ENCODE peak calls at places on chromosomes 11 and 22, in seven cellular contexts. L is GM06990, N is adrenal gland, G is tibial nerve, P is PC-3, U is mammary epithelial cell, T is IMR-90. R is an unnamed sample.
A peak's percentile ranks its signal among the peaks of the same experiment; 100 is the strongest.

GRCh38 chr11:34565417-34566208 is 52.0 kb upstream of the ELF5 start:
- DNase-seq in L (no peak), N (no peak), G (no peak), P (peak; percentile 12), U (no peak), T (no peak), R (peak; percentile 16)

GRCh38 chr22:19663286-19663815 is 51.0 kb upstream of the SEPTIN5 start:
- DNase-seq in L (no peak), N (peak; percentile 72), G (no peak), P (peak; percentile 30), U (peak; percentile 65), T (peak; percentile 76), R (peak; percentile 46)

GRCh38 chr11:75285776-75286360 is 45.3 kb downstream of the TPBGL start:
- DNase-seq in L (no peak), N (no peak), G (no peak), P (no peak), U (no peak), T (no peak), R (no peak)

GRCh38 chr11:81207421-81208054 is 1526.1 kb downstream of the FAM181B start:
- DNase-seq in L (no peak), N (no peak), G (no peak), P (no peak), U (no peak), T (no peak), R (no peak)

GRCh38 chr11:75986966-75987365 is 172.0 kb downstream of the UVRAG start:
- DNase-seq in L (no peak), N (no peak), G (no peak), P (no peak), U (no peak), T (no peak), R (no peak)

GRCh38 chr11:74397531-74398243 is 546 bp downstream of the PGM2L1 start:
- DNase-seq in L (peak; percentile 42), N (no peak), G (no peak), P (peak; percentile 77), U (peak; percentile 75), T (peak; percentile 30), R (peak; percentile 66)

GRCh38 chr11:48087422-48087821 is 107.1 kb downstream of the PTPRJ start:
- DNase-seq in L (no peak), N (no peak), G (no peak), P (no peak), U (no peak), T (no peak), R (no peak)

GRCh38 chr22:45987462-45987861 is 10.5 kb upstream of the WNT7B start:
- DNase-seq in L (no peak), N (no peak), G (no peak), P (no peak), U (no peak), T (no peak), R (no peak)

GRCh38 chr11:129323896-129324522 is 51.6 kb upstream of the BARX2 start:
- DNase-seq in L (no peak), N (peak; percentile 25), G (peak; percentile 17), P (no peak), U (no peak), T (peak; percentile 28), R (no peak)

GRCh38 chr22:17172172-17172833 is 13.2 kb upstream of the HDHD5 start:
- DNase-seq in L (no peak), N (peak; percentile 51), G (no peak), P (no peak), U (peak; percentile 11), T (no peak), R (peak; percentile 3)

GRCh38 chr11:44313701-44314489 is 4.0 kb upstream of the ALX4 start:
- DNase-seq in L (no peak), N (no peak), G (no peak), P (no peak), U (peak; percentile 13), T (no peak), R (no peak)

GRCh38 chr11:44314733-44315132 is 4.8 kb upstream of the ALX4 start:
- DNase-seq in L (no peak), N (no peak), G (no peak), P (no peak), U (no peak), T (no peak), R (no peak)

GRCh38 chr11:44318369-44318768 is 8.4 kb upstream of the ALX4 start:
- DNase-seq in L (no peak), N (no peak), G (no peak), P (no peak), U (no peak), T (no peak), R (no peak)

GRCh38 chr11:44316388-44317240 is 6.7 kb upstream of the ALX4 start:
- DNase-seq in L (no peak), N (no peak), G (no peak), P (no peak), U (no peak), T (no peak), R (no peak)

DNA sequence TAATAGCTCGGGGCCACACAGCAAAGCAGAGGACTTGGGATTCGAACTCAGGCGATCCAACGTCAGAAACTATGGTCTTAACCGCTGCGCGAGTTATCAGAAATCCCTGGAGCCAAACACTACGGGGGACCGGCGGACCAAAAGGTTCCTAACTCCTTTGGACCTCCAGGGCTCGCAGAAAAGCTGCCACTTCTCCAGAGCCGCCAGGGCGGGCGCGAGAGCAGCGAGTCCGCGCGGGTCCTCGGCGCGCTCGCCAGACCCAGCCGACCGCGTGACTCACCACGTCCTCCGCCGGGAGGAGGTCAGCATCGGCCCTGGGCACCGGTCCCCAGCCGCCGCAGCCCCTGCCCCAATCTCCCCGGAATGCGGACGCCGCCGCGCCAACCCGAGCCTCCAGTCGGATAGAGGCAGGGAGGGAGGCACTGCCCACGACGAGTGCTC is 6.0 kb upstream of the ALX4 start:
- DNase-seq in L (no peak), N (no peak), G (no peak), P (no peak), U (peak; percentile 31), T (peak; percentile 22), R (no peak)
- H3K4me3 ChIP-seq in L (no peak overlapping the region), N (no peak overlapping the region), G (peak overlapping the region; percentile 25), P (peak overlapping the region; percentile 50), U (no peak overlapping the region), T (no peak overlapping the region), R (no peak overlapping the region)

GRCh38 chr22:38841635-38842034 is 2.2 kb downstream of the NPTXR start:
- DNase-seq in L (no peak), N (no peak), G (no peak), P (no peak), U (no peak), T (no peak), R (no peak)

GRCh38 chr22:38842512-38843200 is 1.2 kb downstream of the NPTXR start:
- DNase-seq in L (no peak), N (no peak), G (no peak), P (no peak), U (no peak), T (no peak), R (no peak)

GRCh38 chr22:38844661-38845367 is 986 bp upstream of the NPTXR start:
- DNase-seq in L (no peak), N (no peak), G (no peak), P (no peak), U (no peak), T (no peak), R (no peak)

GRCh38 chr22:38843716-38844660 is at the start of gene NPTXR:
- DNase-seq in L (no peak), N (peak; percentile 71), G (no peak), P (peak; percentile 42), U (no peak), T (peak; percentile 31), R (peak; percentile 52)

DNA sequence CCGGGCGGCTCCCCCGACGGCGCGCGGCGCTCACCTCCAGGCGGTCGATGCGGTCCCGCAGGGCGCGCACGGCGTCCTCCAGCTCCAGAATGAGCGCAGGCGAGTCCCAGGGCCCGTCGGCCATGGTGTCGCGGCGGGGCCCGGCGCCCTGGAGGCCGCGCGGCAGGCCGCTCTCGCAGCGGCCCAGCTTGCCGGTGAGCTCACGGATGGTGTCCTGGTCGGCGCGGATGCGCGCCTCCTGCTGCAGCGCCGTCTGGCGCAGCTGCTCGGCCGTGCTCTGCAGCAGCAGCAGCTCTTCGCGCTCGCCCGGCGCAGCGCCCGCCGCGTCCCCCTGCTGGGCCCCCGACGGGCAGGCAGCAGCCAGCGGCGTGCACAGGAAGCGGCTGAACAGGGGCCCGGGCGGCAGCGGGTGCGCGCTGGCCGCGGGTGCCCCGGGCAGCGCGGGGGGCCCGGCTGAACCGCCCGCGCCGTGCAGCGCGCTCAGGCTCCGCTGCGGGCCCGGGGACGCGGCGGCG is 570 bp downstream of the NPTXR start:
- DNase-seq in L (peak; percentile 60), N (peak; percentile 33), G (no peak), P (peak; percentile 55), U (peak; percentile 56), T (peak; percentile 81), R (peak; percentile 63)
- TF ChIP-seq CTCF in L (no peak), N (peak; percentile 59), G (peak; percentile 25), P (no peak), U (peak; percentile 37), T (peak; percentile 45), R (peak; percentile 14)

DNA sequence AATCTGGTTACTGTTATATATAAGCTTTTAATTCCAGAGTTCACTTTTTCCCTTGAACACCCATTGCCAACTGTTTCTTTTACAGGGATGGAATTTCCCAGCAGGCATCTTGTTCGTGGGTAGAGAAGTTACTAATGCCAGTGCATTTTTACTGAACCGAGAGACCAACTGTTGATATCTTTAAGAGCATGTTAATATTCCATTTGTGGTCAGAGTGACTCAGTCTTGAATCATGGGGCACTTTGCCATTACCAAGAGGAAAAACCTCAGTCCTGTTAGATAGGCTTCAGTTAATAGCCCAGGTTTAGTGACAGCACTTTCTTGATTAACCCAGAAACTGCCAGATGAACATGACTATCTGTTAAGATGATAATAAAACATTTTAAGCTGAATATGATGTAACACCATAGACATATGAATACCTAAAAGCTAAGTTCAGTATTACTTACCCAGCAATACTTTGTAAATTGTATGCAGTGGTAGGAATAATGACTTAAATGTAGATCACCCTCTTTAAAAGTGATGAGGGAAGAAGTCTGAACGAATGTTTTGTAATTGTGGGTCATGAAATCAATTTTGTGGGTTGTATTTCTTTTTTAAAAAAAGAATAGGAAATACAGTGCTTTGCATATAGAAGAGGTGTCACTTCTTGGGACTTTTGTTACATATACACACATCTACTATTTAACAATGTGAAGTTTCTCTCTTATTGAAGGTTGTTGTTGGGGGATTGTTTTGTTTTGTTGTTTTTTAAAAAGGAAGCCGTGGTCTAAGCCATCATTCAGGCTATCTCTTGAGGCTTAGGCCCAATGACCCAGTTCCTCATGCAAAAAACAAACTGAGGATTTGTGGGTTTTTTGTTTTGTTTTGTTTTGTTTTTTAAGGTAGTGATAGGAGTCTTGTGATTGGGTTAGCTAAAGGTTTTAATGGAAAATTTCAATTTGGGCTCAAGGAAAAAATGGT is 79.2 kb upstream of the GRIK4 start:
- DNase-seq in L (peak; percentile 5), N (peak; percentile 72), G (no peak), P (peak; percentile 100), U (peak; percentile 97), T (peak; percentile 100), R (peak; percentile 97)
- H3K4me3 ChIP-seq in L (no peak overlapping the region), N (no peak overlapping the region), G (no peak overlapping the region), P (peak overlapping the region; percentile 39), U (no peak overlapping the region), T (no peak overlapping the region), R (no peak overlapping the region)

DNA sequence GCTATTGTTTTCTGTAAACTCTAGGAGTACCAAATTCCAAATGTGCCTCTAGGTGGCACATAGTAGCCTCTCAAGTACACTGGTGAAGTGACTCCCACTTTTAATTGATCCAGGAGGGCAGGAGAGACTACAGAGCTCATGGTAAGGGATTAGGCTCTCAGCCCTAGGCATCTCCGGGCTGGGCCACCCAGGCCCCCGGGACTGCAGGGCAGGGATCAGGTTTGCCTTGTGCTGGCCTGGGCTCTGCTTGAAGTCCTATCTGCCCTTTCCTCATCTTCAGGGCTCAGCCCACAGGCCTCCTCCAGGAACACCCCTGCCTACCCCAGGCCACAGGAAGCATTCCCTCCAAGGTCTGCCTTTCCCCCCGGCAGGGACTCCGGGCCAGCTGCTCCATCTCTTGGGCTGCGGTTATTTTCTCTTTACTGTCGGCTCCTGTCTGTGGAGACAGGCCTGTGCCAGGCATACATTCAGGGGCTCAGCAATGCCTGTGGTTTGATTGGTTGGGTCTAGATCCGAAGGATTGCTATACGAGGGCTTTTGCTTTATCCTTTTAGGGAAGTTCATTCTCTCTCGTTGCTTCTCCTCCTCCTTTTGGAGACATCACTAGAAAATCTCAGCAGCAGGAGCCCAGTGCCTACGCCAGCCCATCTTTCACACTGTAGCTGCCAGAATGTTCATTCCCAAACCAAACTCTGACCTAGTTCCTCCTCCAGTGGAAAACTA is 32.8 kb downstream of the PARVA start:
- DNase-seq in L (no peak), N (no peak), G (no peak), P (peak; percentile 30), U (peak; percentile 50), T (peak; percentile 51), R (peak; percentile 15)
- TF ChIP-seq CTCF in L (no peak), N (no peak), G (no peak), P (peak; percentile 47), U (peak; percentile 45), T (peak; percentile 23), R (no peak)